ENCODE peak calls at places on chromosomes 2 and 18, in nine cellular contexts. U, T, C, B, F, V, E, Q and W are unnamed samples.

GRCh38 chr18:80181642-80182461 is 65.5 kb downstream of the PARD6G start:
- DNase-seq in C (no peak), E (no peak), Q (no peak), V (no peak), B (no peak), U (no peak), T (no peak), F (no peak), W (no peak)

GRCh38 chr2:159213296-159213695 is 73.2 kb downstream of the WDSUB1 start:
- DNase-seq in Q (no peak), V (no peak), U (no peak), T (no peak), F (no peak), C (no peak), E (no peak), B (no peak), W (no peak)

GRCh38 chr18:49861659-49862058 is 48.3 kb upstream of the ACAA2 start:
- DNase-seq in U (no peak), C (no peak), E (peak), V (no peak), Q (peak), B (no peak), T (no peak), F (no peak), W (no peak)

GRCh38 chr18:23994361-23994902 is 20.1 kb upstream of the TTC39C start:
- DNase-seq in B (peak), C (no peak), V (peak), U (no peak), F (peak), Q (peak), T (peak), E (peak), W (peak)

GRCh38 chr2:58702302-58702696 is 461.2 kb upstream of the FANCL start:
- DNase-seq in E (no peak), V (no peak), Q (no peak), C (no peak), T (no peak), F (peak), U (no peak), B (no peak), W (no peak)

GRCh38 chr2:111667542-111668273 is 216.3 kb downstream of the ANAPC1 start:
- DNase-seq in F (peak), Q (peak), C (no peak), V (no peak), B (no peak), E (no peak), U (no peak), T (peak), W (no peak)

GRCh38 chr2:99555410-99555809 is 65.6 kb upstream of the REV1 start:
- DNase-seq in B (no peak), C (no peak), F (no peak), T (no peak), V (no peak), Q (no peak), U (no peak), E (no peak), W (no peak)

GRCh38 chr2:172629586-172629985 is 73.7 kb downstream of the PDK1 start:
- DNase-seq in B (no peak), F (no peak), U (no peak), Q (no peak), C (no peak), E (no peak), T (no peak), V (no peak), W (no peak)

GRCh38 chr2:5076599-5076998 is 615.6 kb upstream of the SOX11 start:
- DNase-seq in C (no peak), E (no peak), F (no peak), T (no peak), B (no peak), V (no peak), U (no peak), Q (peak), W (no peak)

GRCh38 chr2:37984589-37984988 is 59.5 kb downstream of the RMDN2 start:
- DNase-seq in B (no peak), Q (no peak), T (no peak), F (peak), U (no peak), V (no peak), E (no peak), C (no peak), W (no peak)

GRCh38 chr2:152483276-152483996 is 148.5 kb downstream of the FMNL2 start:
- DNase-seq in T (no peak), F (peak), V (no peak), B (no peak), U (no peak), Q (no peak), E (no peak), C (no peak), W (no peak)

GRCh38 chr2:16546128-16546754 is 119.4 kb downstream of the CYRIA start:
- DNase-seq in U (peak), Q (peak), C (no peak), B (peak), E (peak), T (no peak), V (no peak), F (peak), W (no peak)

GRCh38 chr2:190627881-190628412 is 20.9 kb upstream of the NAB1 start:
- DNase-seq in V (no peak), C (no peak), Q (peak), B (no peak), F (no peak), T (peak), E (peak), U (no peak), W (no peak)

GRCh38 chr2:171615071-171615470 is 72.2 kb upstream of the DYNC1I2 start:
- DNase-seq in C (no peak), B (no peak), Q (no peak), V (no peak), F (peak), T (no peak), U (no peak), E (no peak), W (no peak)

GRCh38 chr2:119809329-119810038 is 49.8 kb downstream of the PTPN4 start:
- DNase-seq in C (no peak), V (no peak), T (no peak), U (no peak), B (no peak), Q (peak), F (peak), E (no peak), W (no peak)

GRCh38 chr2:41962912-41963652 is 84.7 kb upstream of the PKDCC start:
- DNase-seq in E (no peak), V (no peak), B (no peak), Q (no peak), U (no peak), T (no peak), F (no peak), C (no peak), W (no peak)
- H3K4me3 ChIP-seq in E (no peak), V (no peak), B (no peak), Q (no peak), U (no peak), T (no peak), F (no peak), C (no peak), W (no peak)

GRCh38 chr2:166867874-166868514 is 20.3 kb upstream of the XIRP2 start:
- DNase-seq in Q (no peak), F (no peak), V (no peak), U (no peak), C (no peak), E (no peak), T (no peak), B (no peak), W (peak)
- H3K4me3 ChIP-seq in Q (no peak), F (no peak), V (no peak), U (no peak), C (no peak), E (no peak), T (no peak), B (no peak), W (no peak)

DNA sequence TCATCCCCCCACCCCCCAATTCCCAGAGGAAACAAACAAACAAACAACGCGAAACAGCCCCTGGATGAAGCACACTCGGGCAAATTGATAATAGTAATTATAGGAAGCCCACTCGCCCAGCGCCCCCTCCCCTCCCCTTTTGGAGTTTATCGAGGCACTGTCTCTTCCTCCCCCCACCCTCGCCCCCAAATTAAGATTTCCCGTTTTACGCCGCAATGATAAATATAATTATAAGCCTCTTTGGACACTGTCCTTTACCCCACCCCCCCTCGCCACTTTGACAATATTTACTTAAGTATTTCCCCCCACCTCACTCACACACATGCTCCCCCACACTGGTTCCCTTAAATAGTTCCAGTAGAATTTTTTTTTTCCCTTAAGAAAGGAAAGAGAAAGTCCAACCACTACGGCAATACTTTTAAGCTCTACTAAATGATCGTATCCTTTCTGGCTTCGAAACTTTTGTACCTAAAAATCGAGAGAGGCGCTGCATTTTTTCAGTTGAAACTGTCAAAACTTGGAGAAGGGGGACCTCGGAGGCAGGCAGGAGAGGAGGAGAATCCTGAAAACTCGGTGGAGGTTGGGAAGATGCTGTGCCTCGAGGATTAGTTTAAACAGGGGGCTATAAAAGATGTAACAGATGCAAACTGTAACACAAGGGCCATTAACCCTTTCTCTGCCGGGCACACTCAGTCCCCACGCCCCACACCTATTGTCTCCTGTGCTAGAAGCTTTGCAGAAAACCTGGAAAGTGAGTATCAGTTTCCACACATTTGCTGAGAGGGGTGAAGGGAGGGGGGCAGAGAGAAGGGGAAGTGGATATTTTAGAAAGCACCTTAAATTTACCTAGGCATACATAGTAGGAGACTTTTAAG is 1.9 kb downstream of the ZEB2 start:
- DNase-seq in Q (peak), U (no peak), B (no peak), T (no peak), V (no peak), C (no peak), F (no peak), E (no peak), W (peak)
- H3K4me3 ChIP-seq in Q (peak), U (peak), B (peak), T (peak), V (peak), C (peak), F (peak), E (peak), W (peak)

GRCh38 chr2:207239222-207239674 is 73.5 kb upstream of the KLF7 start:
- DNase-seq in Q (no peak), B (no peak), C (no peak), E (no peak), F (peak), T (peak), V (no peak), U (no peak), W (no peak)
- H3K4me3 ChIP-seq in Q (no peak), B (no peak), C (no peak), E (no peak), F (no peak), T (no peak), V (no peak), U (no peak), W (no peak)

GRCh38 chr2:207252979-207253640 is 87.4 kb upstream of the KLF7 start:
- DNase-seq in V (no peak), Q (peak), F (peak), C (no peak), T (no peak), B (no peak), U (no peak), E (no peak), W (peak)

GRCh38 chr2:207253946-207254345 is 88.2 kb upstream of the KLF7 start:
- DNase-seq in Q (no peak), E (no peak), V (no peak), C (peak), U (no peak), F (peak), B (no peak), T (no peak), W (no peak)

GRCh38 chr2:207256026-207256425 is 90.3 kb upstream of the KLF7 start:
- DNase-seq in T (no peak), C (no peak), F (no peak), U (no peak), B (no peak), V (no peak), E (no peak), Q (no peak), W (no peak)

GRCh38 chr2:207255565-207255964 is 89.8 kb upstream of the KLF7 start:
- DNase-seq in B (no peak), F (no peak), Q (no peak), V (no peak), U (no peak), T (no peak), E (no peak), C (no peak), W (no peak)

DNA sequence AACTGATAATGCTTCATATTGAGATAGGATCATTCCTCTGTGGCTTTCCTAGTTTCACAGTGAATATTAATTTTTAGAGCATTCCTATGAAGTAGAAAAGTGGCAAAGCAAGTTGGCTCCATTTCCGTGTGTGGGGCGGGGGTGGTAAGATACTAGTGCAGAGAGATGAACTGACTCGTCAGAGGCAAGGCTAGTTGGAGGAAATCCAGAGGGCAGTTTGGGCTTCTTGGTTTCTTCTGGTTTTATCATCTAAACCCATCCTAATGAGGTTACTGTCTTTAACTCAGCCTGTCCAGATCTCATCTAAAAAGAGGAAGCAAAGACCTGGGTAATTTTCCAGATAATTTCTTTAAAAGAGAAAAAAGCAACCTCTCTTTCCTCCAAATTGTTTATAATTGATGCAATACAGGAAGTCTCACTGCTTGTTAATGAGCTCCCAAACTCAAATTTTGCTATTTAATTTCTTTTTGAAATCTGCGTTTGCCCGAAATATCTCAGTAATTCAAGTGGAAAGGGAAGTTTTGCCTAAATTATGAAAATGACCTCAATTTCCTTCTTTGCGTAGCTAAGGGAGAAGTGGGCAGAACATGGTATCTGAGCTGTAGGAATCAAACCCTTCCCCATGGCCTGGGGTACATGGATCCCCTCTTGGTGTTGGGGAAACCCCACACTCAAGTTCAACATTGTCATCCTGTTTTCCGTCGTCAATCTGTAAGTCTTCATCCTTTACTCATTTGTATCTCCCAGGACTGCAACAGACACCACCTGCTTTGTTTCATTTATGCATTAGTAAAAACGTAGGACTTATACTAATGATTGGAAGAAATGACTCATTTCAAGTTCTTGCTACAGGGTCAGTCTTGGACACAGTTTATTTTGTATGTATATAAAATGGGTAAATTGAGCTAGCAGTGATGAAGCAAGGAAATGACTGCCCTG is 89.0 kb upstream of the KLF7 start:
- DNase-seq in C (no peak), E (no peak), Q (peak), F (peak), U (no peak), V (no peak), B (no peak), T (no peak), W (no peak)
- H3K4me3 ChIP-seq in C (no peak), E (no peak), Q (no peak), F (no peak), U (no peak), V (no peak), B (no peak), T (no peak), W (no peak)

GRCh38 chr2:121245120-121245820 is 39.7 kb downstream of the TFCP2L1 start:
- DNase-seq in F (no peak), E (no peak), T (no peak), B (no peak), V (no peak), U (no peak), Q (no peak), C (no peak), W (no peak)

GRCh38 chr2:121242976-121243375 is 42.0 kb downstream of the TFCP2L1 start:
- DNase-seq in U (no peak), T (no peak), Q (no peak), B (no peak), F (no peak), E (no peak), C (no peak), V (no peak), W (no peak)

GRCh38 chr2:121244616-121245015 is 40.4 kb downstream of the TFCP2L1 start:
- DNase-seq in E (no peak), B (no peak), F (no peak), C (no peak), Q (no peak), T (no peak), U (no peak), V (no peak), W (no peak)

GRCh38 chr2:121242175-121242875 is 42.7 kb downstream of the TFCP2L1 start:
- DNase-seq in B (no peak), V (no peak), T (no peak), C (no peak), E (no peak), Q (no peak), F (no peak), U (no peak), W (no peak)

GRCh38 chr2:121243821-121244460 is 41.1 kb downstream of the TFCP2L1 start:
- DNase-seq in V (no peak), B (no peak), T (no peak), C (no peak), E (no peak), Q (no peak), U (no peak), F (no peak), W (no peak)
- H3K4me3 ChIP-seq in V (no peak), B (no peak), T (no peak), C (no peak), E (no peak), Q (no peak), U (no peak), F (no peak), W (no peak)

DNA sequence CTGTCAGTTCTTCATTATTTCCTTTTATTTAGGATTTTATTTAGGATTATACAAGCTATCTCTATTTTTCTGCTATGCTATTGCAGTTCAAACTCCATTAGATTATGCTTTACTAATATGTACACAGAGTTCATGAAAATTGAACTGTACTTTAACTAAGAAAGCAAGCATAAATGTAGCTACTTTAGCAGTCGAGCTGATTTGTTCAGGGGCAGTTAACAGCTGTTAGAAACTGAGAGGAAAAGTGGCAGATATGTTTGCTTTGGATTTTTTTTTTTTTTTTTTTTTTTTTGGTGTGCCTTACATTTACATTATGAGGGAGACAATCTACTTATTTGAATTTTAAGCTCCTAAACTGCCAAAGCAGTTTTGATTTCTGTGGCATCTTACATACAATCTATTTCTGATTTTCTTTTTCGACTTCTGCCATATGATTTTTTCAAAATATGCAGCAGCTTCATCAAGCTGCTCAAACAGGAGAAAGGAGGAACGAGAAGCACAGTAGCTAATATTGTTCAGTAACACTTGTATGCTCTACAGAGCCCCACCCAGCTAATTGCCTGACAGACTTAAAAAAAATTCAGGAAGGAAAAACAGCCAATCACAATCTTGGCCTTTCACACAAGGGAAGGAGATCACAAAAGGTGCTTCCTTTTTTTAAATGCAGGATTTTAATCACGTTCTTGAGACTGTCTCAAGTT is 233.4 kb upstream of the SIX3 start:
- DNase-seq in U (no peak), Q (peak), V (no peak), E (peak), B (no peak), F (no peak), C (no peak), T (no peak), W (no peak)
- H3K4me3 ChIP-seq in U (no peak), Q (no peak), V (no peak), E (no peak), B (no peak), F (no peak), C (no peak), T (no peak), W (no peak)

GRCh38 chr2:132384491-132385186 is 32.0 kb upstream of the GPR39 start:
- DNase-seq in V (no peak), B (no peak), F (no peak), C (no peak), U (no peak), T (no peak), E (no peak), Q (no peak), W (no peak)
- H3K4me3 ChIP-seq in V (no peak), B (no peak), F (no peak), C (no peak), U (no peak), T (no peak), E (no peak), Q (no peak), W (no peak)